ENCODE peak calls at places on chromosomes 5 and 9, in eight cellular contexts. V is brain microvascular endothelial cell, F is left ventricle myocardium inferior, E is tibial nerve, Z is uterus, K is cardiac muscle cell, C is suprapubic skin, D is thoracic aorta. U is an unnamed sample.

GRCh38 chr9:3161912-3162311 is 318.0 kb upstream of the PUM3 start:
- DNase-seq in V (no peak), F (no peak), E (no peak), Z (no peak), K (no peak), C (no peak), D (no peak), U (no peak)

GRCh38 chr5:51380603-51381207 is 2.5 kb upstream of the ISL1 start:
- DNase-seq in V (peak; percentile 13), F (no peak), E (no peak), Z (no peak), K (peak; percentile 29), C (no peak), D (no peak), U (no peak)

GRCh38 chr5:176995896-176996767 is 10.4 kb downstream of the UIMC1 start:
- DNase-seq in V (peak; percentile 9), F (no peak), E (no peak), Z (no peak), K (peak; percentile 80), C (no peak), D (no peak), U (peak; percentile 44)

GRCh38 chr9:100324594-100325200 is 28.0 kb downstream of the TEX10 start:
- DNase-seq in V (no peak), F (no peak), E (no peak), Z (no peak), K (peak; percentile 76), C (no peak), D (no peak), U (no peak)

GRCh38 chr5:157640406-157640805 is 11.8 kb downstream of the SOX30 start:
- DNase-seq in V (no peak), F (no peak), E (no peak), Z (no peak), K (no peak), C (no peak), D (no peak), U (no peak)

GRCh38 chr9:115717711-115718173 is 435.8 kb upstream of the PAPPA start:
- DNase-seq in V (peak; percentile 47), F (no peak), E (no peak), Z (no peak), K (no peak), C (no peak), D (no peak), U (no peak)

GRCh38 chr9:68653141-68653595 is 51.9 kb upstream of the PIP5K1B start:
- DNase-seq in V (no peak), F (no peak), E (no peak), Z (no peak), K (no peak), C (no peak), D (no peak), U (peak; percentile 69)

GRCh38 chr5:79168031-79168430 is 56.4 kb downstream of the BHMT start:
- DNase-seq in V (no peak), F (no peak), E (no peak), Z (no peak), K (no peak), C (no peak), D (no peak), U (no peak)

GRCh38 chr9:86434039-86434726 is 80.0 kb upstream of the TUT7 start:
- DNase-seq in V (peak; percentile 43), F (no peak), E (peak; percentile 65), Z (peak; percentile 85), K (peak; percentile 87), C (peak; percentile 81), D (no peak), U (peak; percentile 6)

GRCh38 chr5:66796306-66797292 is 200.4 kb downstream of the MAST4 start:
- DNase-seq in V (peak; percentile 12), F (no peak), E (no peak), Z (no peak), K (peak; percentile 27), C (no peak), D (no peak), U (no peak)

GRCh38 chr5:123391009-123391408 is 32.2 kb downstream of the CEP120 start:
- DNase-seq in V (no peak), F (no peak), E (no peak), Z (no peak), K (no peak), C (no peak), D (no peak), U (no peak)

GRCh38 chr9:134372621-134373267 is 46.5 kb downstream of the RXRA start:
- DNase-seq in V (no peak), F (peak; percentile 65), E (no peak), Z (no peak), K (no peak), C (no peak), D (no peak), U (no peak)

GRCh38 chr9:32783168-32783891 is at the start of gene TMEM215:
- DNase-seq in V (no peak), F (no peak), E (no peak), Z (no peak), K (peak; percentile 3), C (no peak), D (no peak), U (no peak)

GRCh38 chr9:28779240-28779639 is 1206.0 kb upstream of the C9orf72 start:
- DNase-seq in V (no peak), F (no peak), E (no peak), Z (no peak), K (peak; percentile 10), C (no peak), D (no peak), U (no peak)

GRCh38 chr9:34578241-34579096 is 11.1 kb downstream of the CNTFR start:
- DNase-seq in V (peak; percentile 43), F (no peak), E (no peak), Z (no peak), K (peak; percentile 60), C (no peak), D (no peak), U (no peak)

GRCh38 chr9:34577635-34578240 is 11.8 kb downstream of the CNTFR start:
- DNase-seq in V (no peak), F (no peak), E (no peak), Z (no peak), K (no peak), C (no peak), D (no peak), U (no peak)

GRCh38 chr9:34580358-34580757 is 9.2 kb downstream of the CNTFR start:
- DNase-seq in V (no peak), F (no peak), E (no peak), Z (no peak), K (no peak), C (no peak), D (no peak), U (no peak)

GRCh38 chr9:34579819-34580185 is 9.7 kb downstream of the CNTFR start:
- DNase-seq in V (no peak), F (no peak), E (no peak), Z (no peak), K (no peak), C (no peak), D (no peak), U (no peak)

DNA sequence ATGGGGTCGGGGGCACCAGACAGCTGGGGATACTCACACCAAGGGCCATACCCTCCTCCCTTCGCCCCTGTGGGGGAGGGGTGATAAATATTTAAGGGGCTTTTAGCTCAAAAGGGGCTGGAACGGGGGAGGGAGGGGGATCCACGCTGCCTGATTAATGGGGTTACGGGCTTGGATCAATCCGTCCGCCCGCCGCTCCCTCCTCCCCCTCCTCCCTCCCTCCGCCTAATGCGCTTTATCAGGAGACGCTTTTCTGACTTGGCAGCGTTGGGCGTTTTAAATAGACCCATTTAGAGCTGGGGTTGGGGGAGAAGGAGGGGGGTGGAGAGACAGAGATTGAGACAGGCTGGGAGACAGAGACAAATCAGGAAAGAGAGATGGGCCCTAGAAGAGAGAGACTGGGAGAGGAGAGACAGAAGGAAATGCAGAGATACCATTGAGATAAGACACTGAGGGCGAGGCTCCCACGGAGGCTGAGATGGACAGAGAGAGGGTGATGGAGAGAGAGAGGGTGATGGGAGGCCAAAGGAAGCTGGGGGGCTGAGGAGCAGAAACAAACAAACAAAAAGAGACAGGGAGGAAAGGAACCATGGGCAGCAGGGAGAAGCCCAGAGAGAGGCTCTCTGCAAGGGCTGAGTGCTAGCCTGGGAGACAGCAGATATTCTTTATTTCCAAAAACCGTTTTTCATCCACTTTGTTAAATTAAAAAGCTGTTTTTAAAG is 10.3 kb downstream of the CNTFR start:
- DNase-seq in V (no peak), F (no peak), E (no peak), Z (no peak), K (no peak), C (no peak), D (no peak), U (no peak)
- H3K27me3 ChIP-seq in V (peaks cover 69% of the 10 kb centered on the region), F (peaks cover 97% of the 10 kb centered on the region), E (no peaks in the 10 kb centered on the region), Z (no peaks in the 10 kb centered on the region), K (no peaks in the 10 kb centered on the region), C (peaks cover 55% of the 10 kb centered on the region), D (peaks cover 9% of the 10 kb centered on the region), U (peaks cover 8% of the 10 kb centered on the region)

GRCh38 chr9:82106536-82106935 is 118.0 kb downstream of the SPATA31D1 start:
- DNase-seq in V (no peak), F (no peak), E (no peak), Z (no peak), K (no peak), C (no peak), D (no peak), U (no peak)

GRCh38 chr9:82105729-82106128 is 117.2 kb downstream of the SPATA31D1 start:
- DNase-seq in V (no peak), F (no peak), E (no peak), Z (no peak), K (no peak), C (no peak), D (no peak), U (no peak)

GRCh38 chr9:82104252-82104651 is 115.7 kb downstream of the SPATA31D1 start:
- DNase-seq in V (no peak), F (no peak), E (no peak), Z (no peak), K (no peak), C (no peak), D (no peak), U (no peak)

GRCh38 chr9:82101475-82101874 is 112.9 kb downstream of the SPATA31D1 start:
- DNase-seq in V (no peak), F (no peak), E (no peak), Z (no peak), K (no peak), C (no peak), D (no peak), U (no peak)
- TF ChIP-seq CTCF in V (peak; percentile 38), F (no peak), E (no peak), Z (no peak), K (no peak), C (no peak), D (no peak), U (no peak)

GRCh38 chr9:121474225-121474947 is 25.3 kb downstream of the GGTA1 start:
- DNase-seq in V (no peak), F (no peak), E (no peak), Z (no peak), K (no peak), C (no peak), D (no peak), U (no peak)
- H3K27me3 ChIP-seq in V (peaks cover 45% of the 10 kb centered on the region), F (no peaks in the 10 kb centered on the region), E (no peaks in the 10 kb centered on the region), Z (no peaks in the 10 kb centered on the region), K (no peaks in the 10 kb centered on the region), C (no peaks in the 10 kb centered on the region), D (no peaks in the 10 kb centered on the region), U (no peaks in the 10 kb centered on the region)

DNA sequence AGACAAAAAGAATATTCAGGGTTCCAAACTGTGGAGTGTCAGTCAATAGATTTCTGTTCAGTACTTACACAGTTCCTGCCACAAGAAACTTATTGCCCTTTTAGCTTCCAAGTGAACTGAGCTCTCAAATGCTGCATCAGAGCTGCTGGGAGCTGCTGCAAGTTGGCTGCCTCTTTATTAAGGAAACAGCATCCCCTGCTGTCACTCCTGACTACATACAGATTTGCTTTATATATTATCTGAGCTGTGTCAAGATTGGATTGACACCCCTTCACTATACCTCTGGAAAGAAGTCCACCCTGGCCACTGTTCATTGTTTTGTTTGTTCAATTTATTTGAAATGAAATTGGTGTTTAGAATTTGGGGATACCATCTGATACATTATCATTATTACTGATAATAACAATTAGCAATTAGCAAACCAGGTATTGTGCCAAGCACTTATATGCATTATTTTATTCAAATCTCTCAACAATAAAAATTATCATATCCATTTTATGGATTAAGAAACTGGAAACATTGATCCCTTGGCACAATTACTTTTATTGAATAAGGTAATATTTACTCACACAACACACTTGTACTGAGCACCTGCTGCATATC is 16.4 kb upstream of the C5orf58 start:
- DNase-seq in V (peak; percentile 68), F (no peak), E (no peak), Z (no peak), K (peak; percentile 78), C (no peak), D (no peak), U (no peak)
- TF ChIP-seq CTCF in V (peak; percentile 80), F (peak; percentile 61), E (peak; percentile 23), Z (no peak), K (peak; percentile 66), C (peak; percentile 27), D (peak; percentile 21), U (peak; percentile 65)

U was measured in GM06990.